ENCODE peak calls at places on chromosomes 7 and 10, in ten cellular contexts. R, N, A, J, Z, I, E, S, X and F are unnamed samples.
A peak's percentile ranks its signal among the peaks of the same experiment; 100 is the strongest.

GRCh38 chr7:36280840-36281812 is 108.5 kb upstream of the ANLN start:
- DNase-seq in I (no peak), Z (peak; percentile 92), E (peak; percentile 69), S (peak; percentile 15), R (peak; percentile 72), A (no peak), N (peak; percentile 80), X (peak; percentile 94), J (peak; percentile 86), F (no peak)

GRCh38 chr10:94403034-94403822 is 887 bp downstream of the TBC1D12 start:
- DNase-seq in S (peak; percentile 3), A (no peak), I (peak; percentile 80), Z (peak; percentile 54), R (peak; percentile 84), E (peak; percentile 82), N (peak; percentile 64), J (peak; percentile 88), X (peak; percentile 80), F (peak; percentile 32)

GRCh38 chr7:106623846-106624245 is 37.1 kb downstream of the CCDC71L start:
- DNase-seq in X (peak; percentile 23), J (peak; percentile 71), S (no peak), I (no peak), N (no peak), E (no peak), R (no peak), A (no peak), Z (peak; percentile 38), F (no peak)

GRCh38 chr10:70130878-70131559 is 1.6 kb downstream of the AIFM2 start:
- DNase-seq in E (no peak), N (no peak), Z (peak; percentile 31), I (no peak), A (no peak), S (no peak), J (peak; percentile 44), X (peak; percentile 86), R (peak; percentile 23), F (no peak)

GRCh38 chr10:46251857-46252847 is 34.6 kb upstream of the ANTXRL start:
- DNase-seq in S (no peak), N (peak; percentile 37), Z (no peak), X (no peak), A (no peak), J (no peak), I (no peak), R (no peak), E (no peak), F (no peak)

GRCh38 chr7:79615466-79615865 is 162.0 kb upstream of the MAGI2 start:
- DNase-seq in A (no peak), S (no peak), J (no peak), E (no peak), X (no peak), N (no peak), R (no peak), Z (peak; percentile 18), I (no peak), F (no peak)

GRCh38 chr10:1199897-1200721 is 143.9 kb downstream of the WDR37 start:
- DNase-seq in J (no peak), R (no peak), Z (no peak), A (no peak), X (no peak), I (no peak), E (no peak), N (no peak), S (no peak), F (no peak)

GRCh38 chr10:12657489-12657888 is 308.1 kb downstream of the CAMK1D start:
- DNase-seq in R (no peak), I (peak; percentile 23), N (no peak), A (no peak), J (no peak), E (no peak), S (no peak), X (no peak), Z (no peak), F (no peak)

GRCh38 chr7:121480566-121481335 is 84.6 kb upstream of the FAM3C start:
- DNase-seq in N (no peak), R (no peak), A (no peak), Z (no peak), X (no peak), E (no peak), J (no peak), S (no peak), I (no peak), F (no peak)

GRCh38 chr7:100803398-100804161 is 23.7 kb downstream of the EPHB4 start:
- DNase-seq in X (peak; percentile 93), E (peak; percentile 93), J (peak; percentile 86), Z (peak; percentile 93), I (peak; percentile 95), R (peak; percentile 91), N (peak; percentile 83), S (no peak), A (no peak), F (peak; percentile 53)

GRCh38 chr7:17930546-17930945 is 9.7 kb downstream of the SNX13 start:
- DNase-seq in I (no peak), N (no peak), J (no peak), X (no peak), Z (no peak), A (no peak), S (no peak), E (no peak), R (no peak), F (no peak)

GRCh38 chr7:29332027-29332806 is 137.6 kb downstream of the CHN2 start:
- DNase-seq in X (no peak), A (no peak), R (peak; percentile 26), J (no peak), I (no peak), N (no peak), Z (no peak), S (no peak), E (no peak), F (no peak)

GRCh38 chr7:159012353-159013069 is 132.2 kb downstream of the VIPR2 start:
- DNase-seq in I (no peak), A (no peak), E (no peak), S (no peak), X (peak; percentile 60), N (no peak), Z (peak; percentile 71), J (no peak), R (peak; percentile 76), F (no peak)

GRCh38 chr10:75475470-75476182 is 44.2 kb downstream of the LRMDA start:
- DNase-seq in N (no peak), A (no peak), Z (no peak), R (no peak), X (peak; percentile 56), S (no peak), E (no peak), I (no peak), J (no peak), F (no peak)

GRCh38 chr10:49562893-49563292 is 24.0 kb upstream of the ERCC6 start:
- DNase-seq in X (no peak), S (no peak), I (no peak), N (no peak), Z (no peak), R (no peak), A (no peak), E (no peak), J (no peak), F (no peak)

GRCh38 chr10:11331706-11332105 is 279.7 kb downstream of the USP6NL start:
- DNase-seq in J (no peak), N (no peak), I (no peak), R (no peak), S (no peak), A (no peak), E (no peak), X (no peak), Z (no peak), F (no peak)

GRCh38 chr7:105691029-105691691 is 109.9 kb upstream of the EFCAB10 start:
- DNase-seq in S (no peak), X (peak; percentile 89), R (peak; percentile 32), J (no peak), E (no peak), A (no peak), I (peak; percentile 80), Z (peak; percentile 19), N (no peak), F (peak; percentile 31)

GRCh38 chr7:13829914-13830603 is 159.4 kb downstream of the ETV1 start:
- DNase-seq in N (no peak), S (no peak), Z (no peak), X (peak; percentile 89), I (no peak), E (no peak), J (no peak), R (no peak), A (no peak), F (no peak)

GRCh38 chr7:66776800-66777468 is 36.4 kb downstream of the RABGEF1 start:
- DNase-seq in J (no peak), E (no peak), Z (no peak), X (no peak), S (no peak), N (no peak), I (no peak), A (no peak), R (no peak), F (no peak)

GRCh38 chr10:100562806-100563293 is 27.1 kb downstream of the HIF1AN start:
- DNase-seq in A (no peak), R (peak; percentile 8), I (peak; percentile 77), J (no peak), Z (peak; percentile 45), E (peak; percentile 72), N (no peak), S (no peak), X (peak; percentile 17), F (peak; percentile 18)

GRCh38 chr10:124213471-124213870 is 120.1 kb upstream of the CHST15 start:
- DNase-seq in X (peak; percentile 12), E (no peak), J (no peak), R (no peak), S (no peak), A (no peak), Z (no peak), I (no peak), N (no peak), F (no peak)

GRCh38 chr7:6486438-6487183 is 38.9 kb upstream of the DAGLB start:
- DNase-seq in E (no peak), X (no peak), N (no peak), I (no peak), Z (no peak), R (no peak), A (no peak), S (no peak), J (no peak), F (no peak)

GRCh38 chr7:106681815-106682495 is 21.0 kb upstream of the CCDC71L start:
- DNase-seq in J (peak; percentile 95), S (no peak), A (no peak), I (no peak), Z (peak; percentile 79), R (no peak), X (peak; percentile 69), N (no peak), E (no peak), F (no peak)

GRCh38 chr7:124810605-124811004 is 45.0 kb upstream of the GPR37 start:
- DNase-seq in J (no peak), E (no peak), A (no peak), N (no peak), R (no peak), I (no peak), X (no peak), Z (no peak), S (no peak), F (no peak)

GRCh38 chr7:50664461-50664922 is 99.3 kb upstream of the DDC start:
- DNase-seq in R (no peak), Z (peak; percentile 92), J (peak; percentile 88), N (no peak), I (no peak), E (no peak), A (no peak), X (peak; percentile 57), S (no peak), F (peak; percentile 32)

GRCh38 chr10:25758041-25758457 is 176.0 kb upstream of the MYO3A start:
- DNase-seq in R (peak; percentile 52), E (peak; percentile 61), N (no peak), Z (peak; percentile 50), X (no peak), A (no peak), J (no peak), S (no peak), I (peak; percentile 57), F (no peak)

GRCh38 chr7:774161-775109 is 47.4 kb upstream of the PRKAR1B start:
- DNase-seq in E (peak; percentile 93), R (peak; percentile 55), I (peak; percentile 71), X (peak; percentile 42), J (no peak), Z (no peak), N (no peak), S (no peak), A (peak; percentile 39), F (peak; percentile 72)

GRCh38 chr10:56551037-56551436 is 190.0 kb upstream of the ZWINT start:
- DNase-seq in S (no peak), N (no peak), J (no peak), Z (no peak), E (no peak), I (no peak), A (no peak), R (no peak), X (peak; percentile 1), F (no peak)